ENCODE peak calls at places on chromosomes 12 and 14, in six cellular contexts. W is B cell, O is GM04504, C is suprapubic skin, D is keratinocyte, Y is retina. I is an unnamed sample.

GRCh38 chr12:30696486-30696885 is 817 bp upstream of the IPO8 start:
- DNase-seq in W (peak; percentile 4), O (no peak), C (no peak), D (no peak), Y (peak; percentile 28), I (no peak)

GRCh38 chr14:102588821-102589220 is 3.6 kb upstream of the RCOR1 start:
- DNase-seq in W (no peak), O (no peak), C (no peak), D (no peak), Y (no peak), I (no peak)

GRCh38 chr12:12153596-12153995 is 82.9 kb downstream of the BCL2L14 start:
- DNase-seq in W (no peak), O (no peak), C (no peak), D (no peak), Y (no peak), I (no peak)

GRCh38 chr12:7395950-7396349 is 48.0 kb downstream of the CD163L1 start:
- DNase-seq in W (no peak), O (no peak), C (no peak), D (no peak), Y (no peak), I (no peak)

GRCh38 chr12:3520168-3520567 is 29.2 kb downstream of the PRMT8 start:
- DNase-seq in W (no peak), O (no peak), C (no peak), D (no peak), Y (no peak), I (no peak)

GRCh38 chr14:75968461-75968860 is 13.3 kb downstream of the TGFB3 start:
- DNase-seq in W (no peak), O (no peak), C (no peak), D (no peak), Y (no peak), I (no peak)

GRCh38 chr12:118743896-118744700 is 237.2 kb upstream of the SRRM4 start:
- DNase-seq in W (no peak), O (no peak), C (no peak), D (no peak), Y (no peak), I (no peak)

GRCh38 chr12:119247720-119248043 is 69.0 kb downstream of the HSPB8 start:
- DNase-seq in W (no peak), O (no peak), C (no peak), D (no peak), Y (no peak), I (no peak)

GRCh38 chr12:20798561-20798960 is 11.9 kb upstream of the SLCO1B3 start:
- DNase-seq in W (no peak), O (no peak), C (no peak), D (no peak), Y (no peak), I (no peak)

GRCh38 chr12:58871557-58871956 is 48.7 kb downstream of the LRIG3 start:
- DNase-seq in W (no peak), O (peak; percentile 21), C (no peak), D (no peak), Y (no peak), I (no peak)

GRCh38 chr12:52691076-52691764 is 11.0 kb upstream of the KRT1 start:
- DNase-seq in W (peak; percentile 46), O (no peak), C (no peak), D (no peak), Y (peak; percentile 69), I (no peak)

GRCh38 chr12:1930816-1931597 is 12.6 kb upstream of the CACNA2D4 start:
- DNase-seq in W (no peak), O (no peak), C (no peak), D (no peak), Y (peak; percentile 2), I (no peak)

GRCh38 chr12:67681145-67681778 is 32.7 kb downstream of the DYRK2 start:
- DNase-seq in W (no peak), O (peak; percentile 89), C (no peak), D (no peak), Y (no peak), I (no peak)

GRCh38 chr12:6426882-6427671 is 17.7 kb upstream of the CD27 start:
- DNase-seq in W (peak; percentile 87), O (no peak), C (peak; percentile 48), D (no peak), Y (no peak), I (peak; percentile 97)

GRCh38 chr12:120093592-120094355 is 22.8 kb downstream of the RAB35 start:
- DNase-seq in W (no peak), O (no peak), C (peak; percentile 73), D (no peak), Y (peak; percentile 80), I (no peak)

GRCh38 chr12:122048156-122048555 is 26.5 kb downstream of the BCL7A start:
- DNase-seq in W (no peak), O (no peak), C (no peak), D (no peak), Y (no peak), I (no peak)